ENCODE peak calls at places on chromosomes 7 and 10, in seven cellular contexts. P is GM04504; W is substantia nigra; C is T follicular helper cell; Q is PC-3; J is activated CD4-positive, CD25-positive, alpha-beta regulatory T cell treated with anti-CD3 and anti-CD28 coated beads, Interleukin-2, amount 50 U/mL, for 72 hours; G is choroid plexus epithelial cell. O is an unnamed sample.

GRCh38 chr7:149620961-149621360 is 123.4 kb upstream of the ZNF746 start:
- DNase-seq in P (no peak), W (no peak), C (no peak), Q (no peak), J (peak), G (no peak), O (peak)

GRCh38 chr7:80779456-80779855 is 139.4 kb downstream of the SEMA3C start:
- DNase-seq in P (no peak), W (no peak), C (no peak), Q (peak), J (no peak), G (no peak), O (no peak)

GRCh38 chr7:21542891-21543527 is at the start of gene DNAH11:
- DNase-seq in P (no peak), W (no peak), C (no peak), Q (peak), J (peak), G (peak), O (no peak)

GRCh38 chr10:70799124-70799523 is 13.9 kb upstream of the TBATA start:
- DNase-seq in P (no peak), W (no peak), C (no peak), Q (no peak), J (no peak), G (peak), O (no peak)

GRCh38 chr7:31764457-31764856 is 77.4 kb downstream of the PPP1R17 start:
- DNase-seq in P (no peak), W (no peak), C (no peak), Q (no peak), J (no peak), G (no peak), O (no peak)

GRCh38 chr10:51250278-51250914 is 176.1 kb downstream of the PRKG1 start:
- DNase-seq in P (no peak), W (no peak), C (no peak), Q (no peak), J (no peak), G (no peak), O (no peak)

GRCh38 chr7:33831389-33832118 is 73.8 kb upstream of the BMPER start:
- DNase-seq in P (no peak), W (no peak), C (no peak), Q (peak), J (no peak), G (peak), O (no peak)

GRCh38 chr7:111362660-111363059 is 199.6 kb downstream of the IMMP2L start:
- DNase-seq in P (no peak), W (no peak), C (no peak), Q (peak), J (no peak), G (peak), O (no peak)